ENCODE peak calls at places on chromosomes 13 and 19, in five cellular contexts. G, D, S, R and Z are unnamed samples.

GRCh38 chr19:42253245-42254082 is 1.5 kb downstream of the ERF start:
- DNase-seq in G (peak), D (peak), S (peak), R (peak), Z (peak)

GRCh38 chr19:17627921-17628320 is 60.2 kb downstream of the UNC13A start:
- DNase-seq in G (no peak), D (no peak), S (no peak), R (no peak), Z (peak)

GRCh38 chr19:6452223-6452614 is 7.4 kb downstream of the SLC25A23 start:
- DNase-seq in G (no peak), D (no peak), S (no peak), R (no peak), Z (no peak)

GRCh38 chr19:2261438-2262172 is 5.4 kb upstream of the JSRP1 start:
- DNase-seq in G (peak), D (peak), S (no peak), R (no peak), Z (no peak)

GRCh38 chr13:100515410-100515800 is 73.2 kb downstream of the GGACT start:
- DNase-seq in G (no peak), D (no peak), S (no peak), R (no peak), Z (no peak)

GRCh38 chr13:87128006-87128405 is 543.2 kb upstream of the SLITRK5 start:
- DNase-seq in G (no peak), D (no peak), S (no peak), R (no peak), Z (no peak)

GRCh38 chr13:113369189-113369588 is 5.3 kb upstream of the GRTP1 start:
- DNase-seq in G (no peak), D (no peak), S (no peak), R (no peak), Z (no peak)

GRCh38 chr19:4596033-4596904 is 36.8 kb upstream of the SEMA6B start:
- DNase-seq in G (no peak), D (no peak), S (no peak), R (no peak), Z (no peak)

GRCh38 chr13:33016414-33017409 is at the start of gene KL:
- DNase-seq in G (no peak), D (no peak), S (peak), R (no peak), Z (peak)

GRCh38 chr13:112804374-112804773 is 114.5 kb downstream of the ATP11A start:
- DNase-seq in G (no peak), D (no peak), S (no peak), R (no peak), Z (no peak)

GRCh38 chr13:47499358-47500150 is 501.5 kb downstream of the SUCLA2 start:
- DNase-seq in G (no peak), D (peak), S (no peak), R (no peak), Z (no peak)

GRCh38 chr19:2490659-2491058 is 14.7 kb downstream of the GADD45B start:
- DNase-seq in G (no peak), D (no peak), S (no peak), R (no peak), Z (no peak)

GRCh38 chr19:2775556-2776430 is 7.3 kb downstream of the SGTA start:
- DNase-seq in G (peak), D (peak), S (peak), R (peak), Z (peak)

GRCh38 chr13:23069571-23069970 is 111.2 kb upstream of the SGCG start:
- DNase-seq in G (no peak), D (peak), S (no peak), R (no peak), Z (no peak)

GRCh38 chr13:38366954-38367645 is 17.4 kb downstream of the UFM1 start:
- DNase-seq in G (no peak), D (peak), S (no peak), R (no peak), Z (no peak)

GRCh38 chr19:2049741-2050348 is 1.2 kb downstream of the MKNK2 start:
- DNase-seq in G (peak), D (peak), S (peak), R (peak), Z (peak)

GRCh38 chr13:96020941-96021340 is 32.3 kb downstream of the UGGT2 start:
- DNase-seq in G (no peak), D (no peak), S (no peak), R (no peak), Z (no peak)

GRCh38 chr13:98207411-98207810 is 30.3 kb upstream of the RNF113B start:
- DNase-seq in G (no peak), D (peak), S (no peak), R (no peak), Z (no peak)

GRCh38 chr19:19550454-19550842 is 12.4 kb downstream of the CILP2 start:
- DNase-seq in G (no peak), D (peak), S (no peak), R (no peak), Z (no peak)

GRCh38 chr13:48222358-48223015 is 10.5 kb upstream of the ITM2B start:
- DNase-seq in G (no peak), D (peak), S (peak), R (no peak), Z (peak)

GRCh38 chr19:32256341-32256975 is 89.0 kb upstream of the ZNF507 start:
- DNase-seq in G (no peak), D (no peak), S (no peak), R (no peak), Z (no peak)

GRCh38 chr19:4504297-4504701 is 14.0 kb downstream of the PLIN4 start:
- DNase-seq in G (no peak), D (no peak), S (no peak), R (no peak), Z (no peak)